ENCODE peak calls at places on chromosomes 1 and 21, in eight cellular contexts. V is activated T-cell treated with anti-CD3 and anti-CD28 coated beads, Interleukin-2, amount 50 U/mL, for 1 hour; M is CD8-positive, alpha-beta memory T cell; U is NAMALWA; I is pancreas; D is activated CD4-positive, alpha-beta T cell treated with anti-CD3 and anti-CD28 coated beads, Interleukin-2, amount 10 ng/mL, durations not matched to agents 7 days and 5 days; F is anterior cingulate cortex; X is nucleus accumbens. N is an unnamed sample.

GRCh38 chr1:94490556-94490955 is 51.0 kb downstream of the F3 start:
- DNase-seq in D (no peak), F (no peak), V (no peak), X (no peak), U (no peak), M (no peak), I (no peak), N (no peak)

GRCh38 chr1:228350831-228351781 is 55.5 kb downstream of the TRIM11 start:
- DNase-seq in M (no peak), F (no peak), V (no peak), U (no peak), D (no peak), X (no peak), I (peak; percentile 56), N (peak; percentile 81)

GRCh38 chr1:85935234-85935633 is 221.3 kb downstream of the COL24A1 start:
- DNase-seq in U (no peak), X (no peak), F (no peak), I (no peak), D (no peak), M (no peak), V (no peak), N (no peak)

GRCh38 chr1:11320153-11320936 is 47.3 kb downstream of the UBIAD1 start:
- DNase-seq in F (no peak), I (no peak), U (peak; percentile 77), V (peak; percentile 46), D (peak; percentile 39), M (peak; percentile 21), X (no peak), N (no peak)

GRCh38 chr1:226711976-226712778 is 26.9 kb downstream of the ITPKB start:
- DNase-seq in X (no peak), V (peak; percentile 58), F (no peak), U (peak; percentile 46), I (no peak), M (peak; percentile 68), D (peak; percentile 78), N (no peak)

GRCh38 chr1:181583598-181583997 is 100.3 kb downstream of the CACNA1E start:
- DNase-seq in M (no peak), D (no peak), V (no peak), I (no peak), U (no peak), X (no peak), F (no peak), N (no peak)

GRCh38 chr1:196538473-196538872 is 69.8 kb downstream of the KCNT2 start:
- DNase-seq in D (no peak), M (no peak), U (peak; percentile 9), V (no peak), I (no peak), F (no peak), X (peak; percentile 2), N (no peak)

GRCh38 chr1:215568287-215568692 is 1.2 kb downstream of the KCTD3 start:
- DNase-seq in M (no peak), D (no peak), U (no peak), I (no peak), X (no peak), V (no peak), F (no peak), N (no peak)

GRCh38 chr1:57017201-57017600 is 51.4 kb upstream of the C8B start:
- DNase-seq in D (no peak), U (no peak), M (no peak), I (no peak), F (no peak), V (no peak), X (no peak), N (no peak)

GRCh38 chr1:36118396-36118795 is 6.6 kb downstream of the COL8A2 start:
- DNase-seq in D (no peak), V (no peak), I (no peak), M (no peak), U (no peak), F (no peak), X (no peak), N (no peak)

GRCh38 chr1:209657140-209657879 is 5.1 kb upstream of the LAMB3 start:
- DNase-seq in V (no peak), X (no peak), D (no peak), F (no peak), I (no peak), U (no peak), M (no peak), N (no peak)

GRCh38 chr1:75861831-75862230 is 65.1 kb downstream of the MSH4 start:
- DNase-seq in V (no peak), D (no peak), U (no peak), X (no peak), I (peak; percentile 19), M (no peak), F (no peak), N (no peak)

GRCh38 chr1:43199093-43199726 is 27.1 kb downstream of the CFAP57 start:
- DNase-seq in D (no peak), V (no peak), M (no peak), I (no peak), U (no peak), X (no peak), F (no peak), N (no peak)

GRCh38 chr1:184757406-184757805 is 2.7 kb upstream of the EDEM3 start:
- DNase-seq in M (no peak), F (no peak), U (no peak), I (no peak), X (no peak), V (no peak), D (no peak), N (no peak)

GRCh38 chr1:30133414-30134055 is 589.9 kb downstream of the MATN1 start:
- DNase-seq in U (no peak), F (no peak), X (no peak), M (no peak), V (no peak), I (no peak), D (no peak), N (peak; percentile 66)

GRCh38 chr1:55275976-55276375 is 60.8 kb upstream of the USP24 start:
- DNase-seq in V (no peak), F (no peak), I (no peak), M (no peak), X (no peak), D (no peak), U (no peak), N (no peak)

GRCh38 chr1:155651861-155652661 is 36.5 kb downstream of the YY1AP1 start:
- DNase-seq in X (no peak), U (peak; percentile 33), V (no peak), F (no peak), I (no peak), M (no peak), D (no peak), N (no peak)

GRCh38 chr21:26852422-26852821 is 7.2 kb upstream of the ADAMTS1 start:
- DNase-seq in X (no peak), M (no peak), I (no peak), V (no peak), F (no peak), D (no peak), U (no peak), N (no peak)

GRCh38 chr1:150626150-150626549 is 3.3 kb downstream of the ENSA start:
- DNase-seq in F (peak; percentile 3), I (no peak), X (peak; percentile 79), V (no peak), D (no peak), U (no peak), M (no peak), N (no peak)

GRCh38 chr1:44585315-44585920 is 88.9 kb downstream of the TMEM53 start:
- DNase-seq in M (no peak), F (no peak), U (no peak), D (no peak), I (no peak), V (no peak), X (no peak), N (no peak)

GRCh38 chr1:109490029-109490933 is 3.6 kb upstream of the CYB561D1 start:
- DNase-seq in D (peak; percentile 84), U (peak; percentile 85), X (peak; percentile 50), I (no peak), F (no peak), V (peak; percentile 76), M (peak; percentile 65), N (peak; percentile 54)

GRCh38 chr1:116503535-116504307 is 67.1 kb downstream of the CD58 start:
- DNase-seq in F (no peak), U (no peak), I (no peak), X (no peak), D (peak; percentile 7), V (peak; percentile 42), M (no peak), N (no peak)

GRCh38 chr1:89670711-89671110 is 37.8 kb downstream of the LRRC8C start:
- DNase-seq in M (no peak), X (no peak), V (no peak), U (no peak), I (no peak), D (no peak), F (no peak), N (no peak)

GRCh38 chr21:45102391-45102932 is 28.1 kb downstream of the ADARB1 start:
- DNase-seq in U (peak; percentile 28), M (no peak), X (no peak), D (no peak), V (no peak), F (no peak), I (no peak), N (no peak)

GRCh38 chr21:37249112-37249904 is 17.8 kb downstream of the VPS26C start:
- DNase-seq in D (no peak), M (no peak), I (no peak), U (no peak), X (no peak), F (no peak), V (no peak), N (no peak)

GRCh38 chr1:150165622-150166612 is 16.2 kb downstream of the PLEKHO1 start:
- DNase-seq in M (peak; percentile 39), U (peak; percentile 84), X (peak; percentile 24), F (no peak), I (no peak), D (peak; percentile 61), V (peak; percentile 62), N (no peak)

GRCh38 chr1:152347116-152347728 is 12.6 kb downstream of the FLG2 start:
- DNase-seq in U (peak; percentile 86), M (peak; percentile 37), I (no peak), F (no peak), D (peak; percentile 74), X (no peak), V (no peak), N (no peak)

GRCh38 chr1:214638997-214639396 is 36.0 kb downstream of the CENPF start:
- DNase-seq in I (no peak), V (no peak), D (no peak), U (no peak), M (no peak), F (no peak), X (no peak), N (no peak)

GRCh38 chr1:61131716-61132115 is 49.4 kb downstream of the NFIA start:
- DNase-seq in F (no peak), D (no peak), U (no peak), V (no peak), I (no peak), X (no peak), M (no peak), N (no peak)

GRCh38 chr1:111723091-111723806 is 15.9 kb downstream of the INKA2 start:
- DNase-seq in I (no peak), V (peak; percentile 41), M (no peak), D (no peak), X (no peak), F (no peak), U (no peak), N (no peak)

GRCh38 chr1:64880449-64880848 is 85.9 kb downstream of the JAK1 start:
- DNase-seq in V (no peak), M (no peak), F (no peak), D (no peak), X (no peak), I (no peak), U (no peak), N (no peak)

GRCh38 chr1:12518956-12519707 is 98.9 kb downstream of the DHRS3 start:
- DNase-seq in M (no peak), D (no peak), I (no peak), U (no peak), F (no peak), V (no peak), X (no peak), N (peak; percentile 60)